ENCODE peak calls at places on chromosomes 11 and 22, in seven cellular contexts. S, I, T, N, M, H and X are unnamed samples.

GRCh38 chr11:80167766-80168165 is 726.9 kb upstream of the TENM4 start:
- DNase-seq in S (no peak), I (no peak), T (no peak), N (no peak), M (peak; percentile 67), H (no peak), X (no peak)

GRCh38 chr11:124961972-124962609 is 8.1 kb downstream of the CCDC15 start:
- DNase-seq in S (no peak), I (peak; percentile 93), T (no peak), N (no peak), M (peak; percentile 89), H (peak; percentile 90), X (peak; percentile 67)

GRCh38 chr11:121643530-121644512 is 191.1 kb upstream of the SORL1-AS1 start:
- DNase-seq in S (no peak), I (no peak), T (no peak), N (no peak), M (no peak), H (no peak), X (no peak)

GRCh38 chr11:45500457-45500856 is 165.0 kb downstream of the CHST1 start:
- DNase-seq in S (no peak), I (peak; percentile 5), T (no peak), N (no peak), M (no peak), H (peak; percentile 4), X (no peak)

GRCh38 chr22:37502342-37503182 is 16.4 kb upstream of the MFNG start:
- DNase-seq in S (peak; percentile 79), I (no peak), T (no peak), N (peak; percentile 93), M (no peak), H (no peak), X (no peak)

GRCh38 chr11:81995907-81996306 is 737.8 kb downstream of the FAM181B start:
- DNase-seq in S (no peak), I (no peak), T (no peak), N (no peak), M (no peak), H (no peak), X (no peak)

GRCh38 chr11:29962243-29962642 is 54.6 kb downstream of the KCNA4 start:
- DNase-seq in S (no peak), I (no peak), T (no peak), N (no peak), M (no peak), H (no peak), X (no peak)

GRCh38 chr11:1307998-1308744 is 1.3 kb downstream of the TOLLIP start:
- DNase-seq in S (peak; percentile 62), I (peak; percentile 31), T (no peak), N (no peak), M (peak; percentile 15), H (peak; percentile 48), X (peak; percentile 23)

GRCh38 chr22:17980638-17981051 is 43.7 kb downstream of the MICAL3 start:
- DNase-seq in S (no peak), I (no peak), T (no peak), N (peak; percentile 81), M (no peak), H (peak; percentile 18), X (no peak)

GRCh38 chr22:46563381-46564083 is 26.1 kb upstream of the CELSR1 start:
- DNase-seq in S (peak; percentile 69), I (peak; percentile 67), T (peak; percentile 64), N (peak; percentile 92), M (peak; percentile 61), H (peak; percentile 56), X (no peak)
- H3K4me3 ChIP-seq in S (no peak overlapping the region), I (no peak overlapping the region), T (no peak overlapping the region), N (no peak overlapping the region), M (no peak overlapping the region), H (no peak overlapping the region), X (no peak overlapping the region)

GRCh38 chr22:38704568-38705234 is 1.0 kb upstream of the GTPBP1 start:
- DNase-seq in S (no peak), I (no peak), T (no peak), N (no peak), M (no peak), H (peak; percentile 9), X (no peak)
- H3K4me3 ChIP-seq in S (no peak overlapping the region), I (peak overlapping the region; percentile 50), T (peak overlapping the region; percentile 52), N (peak overlapping the region; percentile 3), M (peak overlapping the region; percentile 74), H (peak overlapping the region; percentile 19), X (peak overlapping the region; percentile 40)

GRCh38 chr22:50250249-50250554 is 863 bp downstream of the HDAC10 start:
- DNase-seq in S (no peak), I (no peak), T (no peak), N (no peak), M (no peak), H (no peak), X (no peak)
- H3K4me3 ChIP-seq in S (peak overlapping the region; percentile 49), I (peak overlapping the region; percentile 81), T (peak overlapping the region; percentile 83), N (peak overlapping the region; percentile 46), M (peak overlapping the region; percentile 89), H (peak overlapping the region; percentile 71), X (peak overlapping the region; percentile 70)

DNA sequence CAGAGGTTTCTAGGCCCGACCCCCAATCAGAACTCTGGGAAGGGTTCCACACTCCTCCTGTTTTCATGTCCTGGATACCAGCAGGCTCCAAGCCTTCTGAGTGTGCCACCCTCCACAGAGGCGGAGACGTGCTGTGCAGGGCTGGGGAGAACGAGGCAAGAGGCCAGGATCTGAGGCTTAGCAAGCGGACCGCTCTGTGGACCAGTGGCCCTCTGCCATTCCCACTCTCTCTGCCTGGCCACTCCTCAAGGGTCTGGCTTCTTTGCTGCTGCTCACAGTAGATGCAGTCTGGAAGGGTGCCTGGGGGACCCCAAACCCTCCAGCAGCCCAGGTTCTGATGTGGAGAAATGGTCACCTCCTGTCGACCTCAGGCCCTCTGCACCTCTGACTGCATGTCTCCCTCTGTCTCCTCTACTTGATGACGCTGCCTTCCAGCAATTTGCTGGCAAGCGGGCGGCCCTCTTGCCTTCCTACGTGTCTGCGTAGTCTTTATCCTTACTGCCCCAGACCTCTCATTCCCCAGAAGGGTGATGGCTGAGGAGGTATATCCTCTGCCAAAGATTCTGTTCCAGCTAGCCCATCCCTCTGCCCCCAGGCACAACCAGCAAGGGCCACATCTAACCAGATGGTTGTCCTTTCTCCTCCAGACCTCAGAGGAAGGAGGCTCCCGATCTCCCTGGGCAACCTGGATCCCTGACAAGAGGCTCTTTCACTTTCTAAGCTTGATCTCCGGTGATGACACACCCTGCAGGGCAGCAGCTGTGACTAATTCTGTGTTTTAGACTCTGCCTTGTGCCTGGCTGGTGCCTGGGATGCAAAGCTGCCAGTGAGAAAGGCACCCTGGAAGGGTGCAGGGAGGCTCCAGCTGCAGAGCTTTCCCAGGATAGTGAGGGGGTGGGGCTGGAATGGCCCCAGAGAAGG is 87.3 kb downstream of the NAT10 start:
- DNase-seq in S (peak; percentile 35), I (peak; percentile 89), T (no peak), N (peak; percentile 28), M (peak; percentile 93), H (peak; percentile 90), X (peak; percentile 89)
- H3K4me3 ChIP-seq in S (no peak overlapping the region), I (no peak overlapping the region), T (no peak overlapping the region), N (no peak overlapping the region), M (peak overlapping the region; percentile 70), H (peak overlapping the region; percentile 21), X (peak overlapping the region; percentile 7)

GRCh38 chr11:66727883-66728759 is 895 bp downstream of the SPTBN2 start:
- DNase-seq in S (no peak), I (no peak), T (no peak), N (peak; percentile 16), M (peak; percentile 38), H (no peak), X (no peak)
- H3K4me3 ChIP-seq in S (peak overlapping the region; percentile 53), I (peak overlapping the region; percentile 48), T (no peak overlapping the region), N (peak overlapping the region; percentile 45), M (peak overlapping the region; percentile 69), H (peak overlapping the region; percentile 21), X (peak overlapping the region; percentile 35)

GRCh38 chr11:118301600-118302195 is 2.8 kb upstream of the CD3E start:
- DNase-seq in S (no peak), I (no peak), T (no peak), N (no peak), M (no peak), H (no peak), X (no peak)

GRCh38 chr11:118306556-118306955 is 2.0 kb downstream of the CD3E start:
- DNase-seq in S (no peak), I (no peak), T (no peak), N (no peak), M (no peak), H (no peak), X (no peak)

GRCh38 chr11:118305726-118306125 is 1.2 kb downstream of the CD3E start:
- DNase-seq in S (no peak), I (no peak), T (peak; percentile 18), N (no peak), M (no peak), H (no peak), X (no peak)

GRCh38 chr11:118304227-118304808 is at the start of gene CD3E:
- DNase-seq in S (no peak), I (no peak), T (peak; percentile 40), N (peak; percentile 26), M (no peak), H (no peak), X (no peak)

GRCh38 chr11:118304809-118305248 is 299 bp downstream of the CD3E start:
- DNase-seq in S (no peak), I (no peak), T (no peak), N (no peak), M (no peak), H (no peak), X (no peak)
- H3K4me3 ChIP-seq in S (no peak overlapping the region), I (no peak overlapping the region), T (peak overlapping the region; percentile 82), N (peak overlapping the region; percentile 0), M (no peak overlapping the region), H (no peak overlapping the region), X (no peak overlapping the region)

DNA sequence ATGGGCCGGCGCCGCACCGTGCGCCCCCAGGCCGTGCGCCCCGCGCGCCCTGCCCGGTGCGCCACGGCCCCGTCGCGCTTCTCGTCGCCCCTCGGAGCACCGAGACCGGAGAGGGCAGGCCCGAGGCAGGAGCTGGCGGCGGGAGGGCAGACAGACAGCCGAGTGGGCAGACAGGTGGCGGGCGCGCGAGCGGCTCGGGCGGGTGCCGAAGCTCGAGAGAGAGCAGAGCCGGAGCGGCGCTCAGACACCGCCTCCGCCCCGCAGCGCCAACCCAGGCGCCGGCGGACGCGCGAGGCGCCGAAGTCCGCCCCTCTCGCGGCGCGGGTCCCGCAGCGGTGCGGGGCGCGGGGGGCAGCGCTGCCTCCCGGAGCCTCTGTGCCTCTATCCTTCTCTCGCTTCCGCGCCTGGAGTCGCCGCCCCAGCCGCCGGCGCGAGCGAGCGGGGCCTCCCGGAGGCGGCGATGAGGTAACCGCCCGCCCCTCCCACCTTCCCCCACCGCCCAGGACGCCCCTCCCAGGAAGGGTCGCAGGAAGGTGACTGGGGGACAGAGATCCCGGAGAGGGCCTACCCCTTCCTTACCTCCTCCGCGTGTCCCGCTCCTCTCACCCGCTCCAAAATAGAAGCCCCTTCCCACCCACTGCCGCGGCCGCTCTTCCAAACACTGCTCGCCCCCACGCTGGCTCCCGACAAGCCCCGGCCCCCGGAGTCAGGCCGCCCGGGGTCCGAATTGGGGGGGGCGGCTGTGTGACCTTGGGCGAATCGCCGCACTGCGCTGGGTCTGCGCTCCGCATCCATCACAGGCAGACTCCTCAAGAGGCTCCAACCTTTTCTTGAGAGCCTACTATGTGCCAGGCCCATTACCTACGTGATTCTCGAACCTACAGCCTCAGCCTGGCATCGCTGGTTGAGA is at the start of gene RASL10A:
- DNase-seq in S (no peak), I (no peak), T (no peak), N (no peak), M (peak; percentile 46), H (no peak), X (no peak)
- H3K4me3 ChIP-seq in S (no peak within 1 kb of the TSS), I (peak within 1 kb of the TSS; percentile 26), T (no peak within 1 kb of the TSS), N (peak within 1 kb of the TSS; percentile 17), M (no peak within 1 kb of the TSS), H (no peak within 1 kb of the TSS), X (no peak within 1 kb of the TSS)

GRCh38 chr11:69707156-69707555 is 3.3 kb upstream of the FGF19 start:
- DNase-seq in S (no peak), I (no peak), T (no peak), N (no peak), M (no peak), H (no peak), X (no peak)
- H3K4me3 ChIP-seq in S (no peak overlapping the region), I (no peak overlapping the region), T (no peak overlapping the region), N (no peak overlapping the region), M (no peak overlapping the region), H (no peak overlapping the region), X (no peak overlapping the region)